ENCODE peak calls at places on chromosomes 16 and 17, in five cellular contexts. Y, X, F, A and W are unnamed samples.

GRCh38 chr17:27475981-27476895 is 20.0 kb downstream of the KSR1 start:
- DNase-seq in Y (no peak), X (no peak), F (no peak), A (no peak), W (no peak)

GRCh38 chr16:67924140-67924906 is 7.3 kb downstream of the CTRL start:
- DNase-seq in Y (no peak), X (no peak), F (no peak), A (no peak), W (no peak)

GRCh38 chr16:66658860-66659190 is 37.7 kb downstream of the CMTM4 start:
- DNase-seq in Y (no peak), X (no peak), F (no peak), A (no peak), W (no peak)

GRCh38 chr16:56189990-56190902 is 1.0 kb upstream of the GNAO1 start:
- DNase-seq in Y (no peak), X (no peak), F (no peak), A (no peak), W (no peak)

GRCh38 chr16:57092786-57093301 is 461 bp downstream of the CPNE2 start:
- DNase-seq in Y (peak; percentile 74), X (peak; percentile 72), F (no peak), A (peak; percentile 78), W (no peak)

GRCh38 chr17:73950515-73950914 is 253.0 kb upstream of the RPL38 start:
- DNase-seq in Y (no peak), X (no peak), F (no peak), A (no peak), W (no peak)

GRCh38 chr16:17286443-17286842 is 184.3 kb downstream of the XYLT1 start:
- DNase-seq in Y (no peak), X (no peak), F (no peak), A (no peak), W (no peak)

GRCh38 chr16:66547101-66547989 is 2.6 kb downstream of the TK2 start:
- DNase-seq in Y (no peak), X (no peak), F (no peak), A (no peak), W (no peak)

GRCh38 chr16:70476272-70477020 is 22.1 kb downstream of the FCSK start:
- DNase-seq in Y (peak; percentile 94), X (no peak), F (no peak), A (peak; percentile 94), W (no peak)

GRCh38 chr16:525123-525519 is 2.4 kb upstream of the CAPN15 start:
- DNase-seq in Y (no peak), X (no peak), F (no peak), A (no peak), W (no peak)

GRCh38 chr16:84288902-84289301 is 5.8 kb upstream of the WFDC1 start:
- DNase-seq in Y (no peak), X (peak; percentile 6), F (no peak), A (no peak), W (no peak)

GRCh38 chr17:31917065-31917529 is 15.6 kb upstream of the UTP6 start:
- DNase-seq in Y (no peak), X (no peak), F (peak; percentile 66), A (no peak), W (no peak)

GRCh38 chr16:66491716-66492064 is 58.2 kb downstream of the TK2 start:
- DNase-seq in Y (no peak), X (no peak), F (peak; percentile 47), A (no peak), W (no peak)

GRCh38 chr16:67936124-67936875 is at the start of gene PSMB10:
- DNase-seq in Y (peak; percentile 79), X (peak; percentile 68), F (peak; percentile 82), A (peak; percentile 48), W (no peak)

GRCh38 chr16:27703545-27703944 is 153.6 kb downstream of the KATNIP start:
- DNase-seq in Y (peak; percentile 28), X (no peak), F (no peak), A (no peak), W (no peak)

GRCh38 chr17:8665681-8666080 is 35.2 kb upstream of the MYH10 start:
- DNase-seq in Y (no peak), X (no peak), F (no peak), A (no peak), W (no peak)

GRCh38 chr16:27883576-27883975 is 179.9 kb downstream of the GSG1L start:
- DNase-seq in Y (no peak), X (no peak), F (no peak), A (no peak), W (no peak)

GRCh38 chr16:29990883-29991570 is 4.4 kb downstream of the HIRIP3 start:
- DNase-seq in Y (no peak), X (peak; percentile 36), F (peak; percentile 83), A (no peak), W (no peak)

GRCh38 chr17:8740486-8740885 is 4.2 kb downstream of the CCDC42 start:
- DNase-seq in Y (no peak), X (no peak), F (no peak), A (peak; percentile 33), W (no peak)

GRCh38 chr17:19933221-19933620 is 44.4 kb downstream of the AKAP10 start:
- DNase-seq in Y (no peak), X (no peak), F (no peak), A (no peak), W (no peak)

GRCh38 chr17:37725601-37726146 is 19.2 kb downstream of the HNF1B start:
- DNase-seq in Y (no peak), X (no peak), F (no peak), A (no peak), W (no peak)

GRCh38 chr17:78859051-78859450 is 18.4 kb upstream of the USP36 start:
- DNase-seq in Y (no peak), X (no peak), F (no peak), A (no peak), W (no peak)

GRCh38 chr16:85026696-85027095 is 899 bp upstream of the KIAA0513 start:
- DNase-seq in Y (no peak), X (no peak), F (no peak), A (no peak), W (no peak)

GRCh38 chr16:76941091-76941490 is 249.9 kb upstream of the MON1B start:
- DNase-seq in Y (no peak), X (no peak), F (no peak), A (no peak), W (no peak)